ENCODE peak calls at places on chromosomes 3 and 15, in five cellular contexts. One of them, this sample, is unnamed.
A peak's percentile ranks its signal among the peaks of the same experiment; 100 is the strongest.

GRCh38 chr15:57881361-57881760 is 174.8 kb downstream of the POLR2M start:
- DNase-seq in activated CD4-positive, alpha-beta T cell treated with anti-CD3 and anti-CD28 coated beads, Interleukin-2, amount 10 ng/mL, durations not matched to agents 7 days and 5 days: no peak
- DNase-seq in WTC11: no peak
- DNase-seq in HT-29: no peak
- DNase-seq in stimulated activated CD4-positive, alpha-beta T cell treated with anti-CD3 and anti-CD28 coated beads, Interleukin-1b, Interleukin-23, amount 100 ng/mL, for 4 hours: no peak
- DNase-seq in this sample: no peak

GRCh38 chr15:28093761-28094535 is 5.2 kb downstream of the OCA2 start:
- DNase-seq in activated CD4-positive, alpha-beta T cell treated with anti-CD3 and anti-CD28 coated beads, Interleukin-2, amount 10 ng/mL, durations not matched to agents 7 days and 5 days: no peak
- DNase-seq in HT-29: no peak
- DNase-seq in WTC11: no peak
- DNase-seq in stimulated activated CD4-positive, alpha-beta T cell treated with anti-CD3 and anti-CD28 coated beads, Interleukin-1b, Interleukin-23, amount 100 ng/mL, for 4 hours: no peak
- DNase-seq in this sample: no peak

GRCh38 chr3:133424937-133425869 is 25.3 kb downstream of the BFSP2 start:
- DNase-seq in stimulated activated CD4-positive, alpha-beta T cell treated with anti-CD3 and anti-CD28 coated beads, Interleukin-1b, Interleukin-23, amount 100 ng/mL, for 4 hours: no peak
- DNase-seq in HT-29: no peak
- DNase-seq in activated CD4-positive, alpha-beta T cell treated with anti-CD3 and anti-CD28 coated beads, Interleukin-2, amount 10 ng/mL, durations not matched to agents 7 days and 5 days: no peak
- DNase-seq in WTC11: no peak
- DNase-seq in this sample: no peak

GRCh38 chr15:48718646-48719045 is 73.1 kb upstream of the FBN1 start:
- DNase-seq in stimulated activated CD4-positive, alpha-beta T cell treated with anti-CD3 and anti-CD28 coated beads, Interleukin-1b, Interleukin-23, amount 100 ng/mL, for 4 hours: no peak
- DNase-seq in HT-29: no peak
- DNase-seq in WTC11: no peak
- DNase-seq in activated CD4-positive, alpha-beta T cell treated with anti-CD3 and anti-CD28 coated beads, Interleukin-2, amount 10 ng/mL, durations not matched to agents 7 days and 5 days: no peak
- DNase-seq in this sample: no peak

GRCh38 chr3:64278631-64279030 is 53.4 kb upstream of the PRICKLE2 start:
- DNase-seq in stimulated activated CD4-positive, alpha-beta T cell treated with anti-CD3 and anti-CD28 coated beads, Interleukin-1b, Interleukin-23, amount 100 ng/mL, for 4 hours: no peak
- DNase-seq in WTC11: no peak
- DNase-seq in HT-29: no peak
- DNase-seq in activated CD4-positive, alpha-beta T cell treated with anti-CD3 and anti-CD28 coated beads, Interleukin-2, amount 10 ng/mL, durations not matched to agents 7 days and 5 days: no peak
- DNase-seq in this sample: no peak

GRCh38 chr3:188534633-188535032 is 380.7 kb downstream of the LPP start:
- DNase-seq in activated CD4-positive, alpha-beta T cell treated with anti-CD3 and anti-CD28 coated beads, Interleukin-2, amount 10 ng/mL, durations not matched to agents 7 days and 5 days: no peak
- DNase-seq in WTC11: no peak
- DNase-seq in stimulated activated CD4-positive, alpha-beta T cell treated with anti-CD3 and anti-CD28 coated beads, Interleukin-1b, Interleukin-23, amount 100 ng/mL, for 4 hours: no peak
- DNase-seq in HT-29: no peak
- DNase-seq in this sample: no peak

GRCh38 chr15:56917652-56918045 is 795 bp upstream of the TCF12 start:
- DNase-seq in stimulated activated CD4-positive, alpha-beta T cell treated with anti-CD3 and anti-CD28 coated beads, Interleukin-1b, Interleukin-23, amount 100 ng/mL, for 4 hours: no peak
- DNase-seq in activated CD4-positive, alpha-beta T cell treated with anti-CD3 and anti-CD28 coated beads, Interleukin-2, amount 10 ng/mL, durations not matched to agents 7 days and 5 days: peak; percentile 11
- DNase-seq in WTC11: no peak
- DNase-seq in HT-29: peak; percentile 28
- DNase-seq in this sample: no peak

GRCh38 chr3:143783856-143784370 is 64.4 kb downstream of the SLC9A9 start:
- DNase-seq in activated CD4-positive, alpha-beta T cell treated with anti-CD3 and anti-CD28 coated beads, Interleukin-2, amount 10 ng/mL, durations not matched to agents 7 days and 5 days: no peak
- DNase-seq in HT-29: no peak
- DNase-seq in WTC11: no peak
- DNase-seq in stimulated activated CD4-positive, alpha-beta T cell treated with anti-CD3 and anti-CD28 coated beads, Interleukin-1b, Interleukin-23, amount 100 ng/mL, for 4 hours: no peak
- DNase-seq in this sample: no peak

GRCh38 chr3:128923607-128924385 is 44.4 kb downstream of the ACAD9 start:
- DNase-seq in HT-29: no peak
- DNase-seq in stimulated activated CD4-positive, alpha-beta T cell treated with anti-CD3 and anti-CD28 coated beads, Interleukin-1b, Interleukin-23, amount 100 ng/mL, for 4 hours: no peak
- DNase-seq in WTC11: no peak
- DNase-seq in activated CD4-positive, alpha-beta T cell treated with anti-CD3 and anti-CD28 coated beads, Interleukin-2, amount 10 ng/mL, durations not matched to agents 7 days and 5 days: peak; percentile 24
- DNase-seq in this sample: no peak

GRCh38 chr15:26866298-26867198 is at the start of gene GABRA5:
- DNase-seq in activated CD4-positive, alpha-beta T cell treated with anti-CD3 and anti-CD28 coated beads, Interleukin-2, amount 10 ng/mL, durations not matched to agents 7 days and 5 days: no peak
- DNase-seq in WTC11: peak; percentile 79
- DNase-seq in HT-29: no peak
- DNase-seq in stimulated activated CD4-positive, alpha-beta T cell treated with anti-CD3 and anti-CD28 coated beads, Interleukin-1b, Interleukin-23, amount 100 ng/mL, for 4 hours: no peak
- DNase-seq in this sample: no peak

GRCh38 chr3:49925485-49925884 is 4.1 kb downstream of the MON1A start:
- DNase-seq in HT-29: no peak
- DNase-seq in stimulated activated CD4-positive, alpha-beta T cell treated with anti-CD3 and anti-CD28 coated beads, Interleukin-1b, Interleukin-23, amount 100 ng/mL, for 4 hours: no peak
- DNase-seq in WTC11: no peak
- DNase-seq in activated CD4-positive, alpha-beta T cell treated with anti-CD3 and anti-CD28 coated beads, Interleukin-2, amount 10 ng/mL, durations not matched to agents 7 days and 5 days: no peak
- DNase-seq in this sample: no peak

GRCh38 chr3:120622870-120623718 is 27.0 kb downstream of the NDUFB4 start:
- DNase-seq in HT-29: peak; percentile 59
- DNase-seq in WTC11: peak; percentile 69
- DNase-seq in stimulated activated CD4-positive, alpha-beta T cell treated with anti-CD3 and anti-CD28 coated beads, Interleukin-1b, Interleukin-23, amount 100 ng/mL, for 4 hours: no peak
- DNase-seq in activated CD4-positive, alpha-beta T cell treated with anti-CD3 and anti-CD28 coated beads, Interleukin-2, amount 10 ng/mL, durations not matched to agents 7 days and 5 days: peak; percentile 22
- DNase-seq in this sample: peak; percentile 27

GRCh38 chr3:78048698-78049097 is 1008.8 kb downstream of the ROBO2 start:
- DNase-seq in HT-29: no peak
- DNase-seq in activated CD4-positive, alpha-beta T cell treated with anti-CD3 and anti-CD28 coated beads, Interleukin-2, amount 10 ng/mL, durations not matched to agents 7 days and 5 days: no peak
- DNase-seq in WTC11: no peak
- DNase-seq in stimulated activated CD4-positive, alpha-beta T cell treated with anti-CD3 and anti-CD28 coated beads, Interleukin-1b, Interleukin-23, amount 100 ng/mL, for 4 hours: no peak
- DNase-seq in this sample: no peak

GRCh38 chr3:12974819-12975218 is 98.4 kb downstream of the IQSEC1 start:
- DNase-seq in activated CD4-positive, alpha-beta T cell treated with anti-CD3 and anti-CD28 coated beads, Interleukin-2, amount 10 ng/mL, durations not matched to agents 7 days and 5 days: no peak
- DNase-seq in WTC11: no peak
- DNase-seq in HT-29: no peak
- DNase-seq in stimulated activated CD4-positive, alpha-beta T cell treated with anti-CD3 and anti-CD28 coated beads, Interleukin-1b, Interleukin-23, amount 100 ng/mL, for 4 hours: no peak
- DNase-seq in this sample: no peak

GRCh38 chr3:58333206-58334012 is 717 bp downstream of the PXK start:
- DNase-seq in HT-29: no peak
- DNase-seq in activated CD4-positive, alpha-beta T cell treated with anti-CD3 and anti-CD28 coated beads, Interleukin-2, amount 10 ng/mL, durations not matched to agents 7 days and 5 days: peak; percentile 35
- DNase-seq in WTC11: peak; percentile 52
- DNase-seq in stimulated activated CD4-positive, alpha-beta T cell treated with anti-CD3 and anti-CD28 coated beads, Interleukin-1b, Interleukin-23, amount 100 ng/mL, for 4 hours: no peak
- DNase-seq in this sample: peak; percentile 16

GRCh38 chr3:62761711-62762110 is 113.5 kb downstream of the CADPS start:
- DNase-seq in HT-29: no peak
- DNase-seq in WTC11: no peak
- DNase-seq in activated CD4-positive, alpha-beta T cell treated with anti-CD3 and anti-CD28 coated beads, Interleukin-2, amount 10 ng/mL, durations not matched to agents 7 days and 5 days: no peak
- DNase-seq in stimulated activated CD4-positive, alpha-beta T cell treated with anti-CD3 and anti-CD28 coated beads, Interleukin-1b, Interleukin-23, amount 100 ng/mL, for 4 hours: no peak
- DNase-seq in this sample: no peak

GRCh38 chr3:148066787-148067186 is 630.9 kb upstream of the AGTR1 start:
- DNase-seq in activated CD4-positive, alpha-beta T cell treated with anti-CD3 and anti-CD28 coated beads, Interleukin-2, amount 10 ng/mL, durations not matched to agents 7 days and 5 days: no peak
- DNase-seq in stimulated activated CD4-positive, alpha-beta T cell treated with anti-CD3 and anti-CD28 coated beads, Interleukin-1b, Interleukin-23, amount 100 ng/mL, for 4 hours: no peak
- DNase-seq in HT-29: no peak
- DNase-seq in WTC11: no peak
- DNase-seq in this sample: no peak

GRCh38 chr15:74345051-74345450 is 22.4 kb downstream of the CYP11A1 start:
- DNase-seq in activated CD4-positive, alpha-beta T cell treated with anti-CD3 and anti-CD28 coated beads, Interleukin-2, amount 10 ng/mL, durations not matched to agents 7 days and 5 days: no peak
- DNase-seq in WTC11: peak; percentile 8
- DNase-seq in HT-29: no peak
- DNase-seq in stimulated activated CD4-positive, alpha-beta T cell treated with anti-CD3 and anti-CD28 coated beads, Interleukin-1b, Interleukin-23, amount 100 ng/mL, for 4 hours: no peak
- DNase-seq in this sample: no peak

GRCh38 chr15:43268111-43269105 is 1.7 kb upstream of the TGM5 start:
- DNase-seq in WTC11: peak; percentile 75
- DNase-seq in HT-29: no peak
- DNase-seq in stimulated activated CD4-positive, alpha-beta T cell treated with anti-CD3 and anti-CD28 coated beads, Interleukin-1b, Interleukin-23, amount 100 ng/mL, for 4 hours: no peak
- DNase-seq in activated CD4-positive, alpha-beta T cell treated with anti-CD3 and anti-CD28 coated beads, Interleukin-2, amount 10 ng/mL, durations not matched to agents 7 days and 5 days: no peak
- DNase-seq in this sample: no peak

GRCh38 chr3:12486916-12487315 is 2.6 kb downstream of the TSEN2 start:
- DNase-seq in stimulated activated CD4-positive, alpha-beta T cell treated with anti-CD3 and anti-CD28 coated beads, Interleukin-1b, Interleukin-23, amount 100 ng/mL, for 4 hours: no peak
- DNase-seq in HT-29: no peak
- DNase-seq in WTC11: no peak
- DNase-seq in activated CD4-positive, alpha-beta T cell treated with anti-CD3 and anti-CD28 coated beads, Interleukin-2, amount 10 ng/mL, durations not matched to agents 7 days and 5 days: no peak
- DNase-seq in this sample: no peak

GRCh38 chr3:157077565-157077991 is 82.4 kb downstream of the CCNL1 start:
- DNase-seq in HT-29: no peak
- DNase-seq in WTC11: no peak
- DNase-seq in stimulated activated CD4-positive, alpha-beta T cell treated with anti-CD3 and anti-CD28 coated beads, Interleukin-1b, Interleukin-23, amount 100 ng/mL, for 4 hours: no peak
- DNase-seq in activated CD4-positive, alpha-beta T cell treated with anti-CD3 and anti-CD28 coated beads, Interleukin-2, amount 10 ng/mL, durations not matched to agents 7 days and 5 days: no peak
- DNase-seq in this sample: no peak

GRCh38 chr15:71472699-71473098 is 337.7 kb upstream of the NR2E3 start:
- DNase-seq in WTC11: no peak
- DNase-seq in activated CD4-positive, alpha-beta T cell treated with anti-CD3 and anti-CD28 coated beads, Interleukin-2, amount 10 ng/mL, durations not matched to agents 7 days and 5 days: no peak
- DNase-seq in stimulated activated CD4-positive, alpha-beta T cell treated with anti-CD3 and anti-CD28 coated beads, Interleukin-1b, Interleukin-23, amount 100 ng/mL, for 4 hours: no peak
- DNase-seq in HT-29: no peak
- DNase-seq in this sample: no peak

GRCh38 chr3:195762249-195762585 is 41.4 kb downstream of the MUC20 start:
- DNase-seq in activated CD4-positive, alpha-beta T cell treated with anti-CD3 and anti-CD28 coated beads, Interleukin-2, amount 10 ng/mL, durations not matched to agents 7 days and 5 days: no peak
- DNase-seq in HT-29: no peak
- DNase-seq in stimulated activated CD4-positive, alpha-beta T cell treated with anti-CD3 and anti-CD28 coated beads, Interleukin-1b, Interleukin-23, amount 100 ng/mL, for 4 hours: no peak
- DNase-seq in WTC11: no peak
- DNase-seq in this sample: no peak

GRCh38 chr15:60399931-60400330 is 2.1 kb upstream of the ANXA2 start:
- DNase-seq in WTC11: no peak
- DNase-seq in HT-29: no peak
- DNase-seq in activated CD4-positive, alpha-beta T cell treated with anti-CD3 and anti-CD28 coated beads, Interleukin-2, amount 10 ng/mL, durations not matched to agents 7 days and 5 days: no peak
- DNase-seq in stimulated activated CD4-positive, alpha-beta T cell treated with anti-CD3 and anti-CD28 coated beads, Interleukin-1b, Interleukin-23, amount 100 ng/mL, for 4 hours: no peak
- DNase-seq in this sample: no peak

This sample was measured in Calu3.